ENCODE peak calls at places on chromosomes 13 and 19, in five cellular contexts. One of them, this sample, is unnamed.

GRCh38 chr19:34994643-34995471 is 5.3 kb upstream of the GRAMD1A start:
- DNase-seq in stimulated activated CD8-positive, alpha-beta memory T cell treated with anti-CD3 and anti-CD28 coated beads, Interleukin-7, amount 100 ng/mL, for 4 hours: no peak
- DNase-seq in HT1080: no peak
- DNase-seq in iris pigment epithelial cell: no peak
- DNase-seq in heart left ventricle: no peak
- DNase-seq in this sample: no peak

GRCh38 chr19:16337809-16338469 is 13.3 kb downstream of the KLF2 start:
- DNase-seq in stimulated activated CD8-positive, alpha-beta memory T cell treated with anti-CD3 and anti-CD28 coated beads, Interleukin-7, amount 100 ng/mL, for 4 hours: no peak
- DNase-seq in HT1080: no peak
- DNase-seq in heart left ventricle: no peak
- DNase-seq in iris pigment epithelial cell: no peak
- DNase-seq in this sample: no peak

GRCh38 chr13:80196756-80197155 is 144.2 kb downstream of the SPRY2 start:
- DNase-seq in iris pigment epithelial cell: no peak
- DNase-seq in HT1080: peak; percentile 40
- DNase-seq in stimulated activated CD8-positive, alpha-beta memory T cell treated with anti-CD3 and anti-CD28 coated beads, Interleukin-7, amount 100 ng/mL, for 4 hours: no peak
- DNase-seq in heart left ventricle: no peak
- DNase-seq in this sample: peak; percentile 15

GRCh38 chr13:42334329-42334706 is 62.4 kb downstream of the AKAP11 start:
- DNase-seq in iris pigment epithelial cell: no peak
- DNase-seq in heart left ventricle: no peak
- DNase-seq in HT1080: no peak
- DNase-seq in stimulated activated CD8-positive, alpha-beta memory T cell treated with anti-CD3 and anti-CD28 coated beads, Interleukin-7, amount 100 ng/mL, for 4 hours: no peak
- DNase-seq in this sample: no peak

GRCh38 chr19:40257096-40257517 is 28.0 kb downstream of the AKT2 start:
- DNase-seq in heart left ventricle: peak; percentile 77
- DNase-seq in HT1080: no peak
- DNase-seq in stimulated activated CD8-positive, alpha-beta memory T cell treated with anti-CD3 and anti-CD28 coated beads, Interleukin-7, amount 100 ng/mL, for 4 hours: no peak
- DNase-seq in iris pigment epithelial cell: no peak
- DNase-seq in this sample: no peak

GRCh38 chr19:48258350-48258749 is 2.6 kb upstream of the CARD8 start:
- DNase-seq in stimulated activated CD8-positive, alpha-beta memory T cell treated with anti-CD3 and anti-CD28 coated beads, Interleukin-7, amount 100 ng/mL, for 4 hours: no peak
- DNase-seq in HT1080: peak; percentile 54
- DNase-seq in iris pigment epithelial cell: no peak
- DNase-seq in heart left ventricle: no peak
- DNase-seq in this sample: peak; percentile 34

GRCh38 chr19:46368116-46368515 is 21.2 kb downstream of the PPP5C start:
- DNase-seq in iris pigment epithelial cell: no peak
- DNase-seq in HT1080: no peak
- DNase-seq in stimulated activated CD8-positive, alpha-beta memory T cell treated with anti-CD3 and anti-CD28 coated beads, Interleukin-7, amount 100 ng/mL, for 4 hours: no peak
- DNase-seq in heart left ventricle: no peak
- DNase-seq in this sample: no peak

GRCh38 chr19:54345938-54346386 is 7.0 kb upstream of the LILRA4 start:
- DNase-seq in stimulated activated CD8-positive, alpha-beta memory T cell treated with anti-CD3 and anti-CD28 coated beads, Interleukin-7, amount 100 ng/mL, for 4 hours: no peak
- DNase-seq in HT1080: no peak
- DNase-seq in heart left ventricle: no peak
- DNase-seq in iris pigment epithelial cell: no peak
- DNase-seq in this sample: no peak

GRCh38 chr19:7337380-7338194 is 11.2 kb upstream of the ARHGEF18 start:
- DNase-seq in iris pigment epithelial cell: no peak
- DNase-seq in heart left ventricle: no peak
- DNase-seq in HT1080: no peak
- DNase-seq in stimulated activated CD8-positive, alpha-beta memory T cell treated with anti-CD3 and anti-CD28 coated beads, Interleukin-7, amount 100 ng/mL, for 4 hours: no peak
- DNase-seq in this sample: no peak

GRCh38 chr13:111184685-111185401 is 69.7 kb downstream of the ARHGEF7 start:
- DNase-seq in HT1080: no peak
- DNase-seq in heart left ventricle: peak; percentile 76
- DNase-seq in stimulated activated CD8-positive, alpha-beta memory T cell treated with anti-CD3 and anti-CD28 coated beads, Interleukin-7, amount 100 ng/mL, for 4 hours: no peak
- DNase-seq in iris pigment epithelial cell: no peak
- DNase-seq in this sample: no peak

GRCh38 chr13:32262165-32262564 is 53.0 kb downstream of the ZAR1L start:
- DNase-seq in iris pigment epithelial cell: no peak
- DNase-seq in HT1080: peak; percentile 32
- DNase-seq in stimulated activated CD8-positive, alpha-beta memory T cell treated with anti-CD3 and anti-CD28 coated beads, Interleukin-7, amount 100 ng/mL, for 4 hours: no peak
- DNase-seq in heart left ventricle: no peak
- DNase-seq in this sample: no peak

GRCh38 chr13:111915104-111915551 is 151.8 kb upstream of the SOX1 start:
- DNase-seq in iris pigment epithelial cell: no peak
- DNase-seq in HT1080: no peak
- DNase-seq in stimulated activated CD8-positive, alpha-beta memory T cell treated with anti-CD3 and anti-CD28 coated beads, Interleukin-7, amount 100 ng/mL, for 4 hours: no peak
- DNase-seq in heart left ventricle: no peak
- DNase-seq in this sample: no peak

GRCh38 chr13:112951674-112952371 is 17.2 kb upstream of the MCF2L start:
- DNase-seq in iris pigment epithelial cell: no peak
- DNase-seq in stimulated activated CD8-positive, alpha-beta memory T cell treated with anti-CD3 and anti-CD28 coated beads, Interleukin-7, amount 100 ng/mL, for 4 hours: no peak
- DNase-seq in heart left ventricle: no peak
- DNase-seq in HT1080: no peak
- DNase-seq in this sample: no peak

GRCh38 chr19:48989701-48990291 is 3.3 kb downstream of the GYS1 start:
- DNase-seq in iris pigment epithelial cell: no peak
- DNase-seq in stimulated activated CD8-positive, alpha-beta memory T cell treated with anti-CD3 and anti-CD28 coated beads, Interleukin-7, amount 100 ng/mL, for 4 hours: no peak
- DNase-seq in HT1080: no peak
- DNase-seq in heart left ventricle: peak; percentile 76
- DNase-seq in this sample: no peak

GRCh38 chr13:79501538-79502232 is 20.7 kb downstream of the NDFIP2 start:
- DNase-seq in HT1080: peak; percentile 17
- DNase-seq in iris pigment epithelial cell: peak; percentile 56
- DNase-seq in heart left ventricle: no peak
- DNase-seq in stimulated activated CD8-positive, alpha-beta memory T cell treated with anti-CD3 and anti-CD28 coated beads, Interleukin-7, amount 100 ng/mL, for 4 hours: no peak
- DNase-seq in this sample: no peak

GRCh38 chr13:20383058-20383457 is 142.6 kb downstream of the CRYL1 start:
- DNase-seq in stimulated activated CD8-positive, alpha-beta memory T cell treated with anti-CD3 and anti-CD28 coated beads, Interleukin-7, amount 100 ng/mL, for 4 hours: no peak
- DNase-seq in heart left ventricle: no peak
- DNase-seq in iris pigment epithelial cell: no peak
- DNase-seq in HT1080: no peak
- DNase-seq in this sample: no peak

GRCh38 chr13:25874907-25875306 is 176.9 kb downstream of the SHISA2 start:
- DNase-seq in iris pigment epithelial cell: no peak
- DNase-seq in stimulated activated CD8-positive, alpha-beta memory T cell treated with anti-CD3 and anti-CD28 coated beads, Interleukin-7, amount 100 ng/mL, for 4 hours: peak; percentile 34
- DNase-seq in HT1080: no peak
- DNase-seq in heart left ventricle: no peak
- DNase-seq in this sample: no peak

GRCh38 chr13:88144580-88144979 is 473.4 kb downstream of the SLITRK5 start:
- DNase-seq in heart left ventricle: no peak
- DNase-seq in HT1080: peak; percentile 6
- DNase-seq in iris pigment epithelial cell: no peak
- DNase-seq in stimulated activated CD8-positive, alpha-beta memory T cell treated with anti-CD3 and anti-CD28 coated beads, Interleukin-7, amount 100 ng/mL, for 4 hours: no peak
- DNase-seq in this sample: no peak

GRCh38 chr13:28239374-28239773 is 101.0 kb downstream of the PAN3 start:
- DNase-seq in heart left ventricle: no peak
- DNase-seq in iris pigment epithelial cell: peak; percentile 67
- DNase-seq in stimulated activated CD8-positive, alpha-beta memory T cell treated with anti-CD3 and anti-CD28 coated beads, Interleukin-7, amount 100 ng/mL, for 4 hours: no peak
- DNase-seq in HT1080: no peak
- DNase-seq in this sample: peak; percentile 84

GRCh38 chr13:45367358-45367757 is 26.4 kb upstream of the TPT1 start:
- DNase-seq in heart left ventricle: no peak
- DNase-seq in iris pigment epithelial cell: peak; percentile 89
- DNase-seq in stimulated activated CD8-positive, alpha-beta memory T cell treated with anti-CD3 and anti-CD28 coated beads, Interleukin-7, amount 100 ng/mL, for 4 hours: peak; percentile 95
- DNase-seq in HT1080: peak; percentile 98
- DNase-seq in this sample: peak; percentile 79

GRCh38 chr13:20713014-20713376 is 9.5 kb downstream of the IL17D start:
- DNase-seq in heart left ventricle: no peak
- DNase-seq in iris pigment epithelial cell: no peak
- DNase-seq in HT1080: no peak
- DNase-seq in stimulated activated CD8-positive, alpha-beta memory T cell treated with anti-CD3 and anti-CD28 coated beads, Interleukin-7, amount 100 ng/mL, for 4 hours: no peak
- DNase-seq in this sample: no peak

GRCh38 chr19:50686310-50687032 is 33.1 kb downstream of the SHANK1 start:
- DNase-seq in stimulated activated CD8-positive, alpha-beta memory T cell treated with anti-CD3 and anti-CD28 coated beads, Interleukin-7, amount 100 ng/mL, for 4 hours: no peak
- DNase-seq in HT1080: no peak
- DNase-seq in iris pigment epithelial cell: no peak
- DNase-seq in heart left ventricle: no peak
- DNase-seq in this sample: no peak

GRCh38 chr13:90906554-90906953 is 440.9 kb upstream of the MIR17HG start:
- DNase-seq in HT1080: no peak
- DNase-seq in heart left ventricle: no peak
- DNase-seq in stimulated activated CD8-positive, alpha-beta memory T cell treated with anti-CD3 and anti-CD28 coated beads, Interleukin-7, amount 100 ng/mL, for 4 hours: no peak
- DNase-seq in iris pigment epithelial cell: no peak
- DNase-seq in this sample: no peak

GRCh38 chr13:85093808-85094207 is 705.4 kb downstream of the SLITRK6 start:
- DNase-seq in heart left ventricle: no peak
- DNase-seq in stimulated activated CD8-positive, alpha-beta memory T cell treated with anti-CD3 and anti-CD28 coated beads, Interleukin-7, amount 100 ng/mL, for 4 hours: no peak
- DNase-seq in iris pigment epithelial cell: peak; percentile 5
- DNase-seq in HT1080: peak; percentile 51
- DNase-seq in this sample: peak; percentile 61

GRCh38 chr13:50955807-50956206 is 46.2 kb downstream of the RNASEH2B start:
- DNase-seq in stimulated activated CD8-positive, alpha-beta memory T cell treated with anti-CD3 and anti-CD28 coated beads, Interleukin-7, amount 100 ng/mL, for 4 hours: no peak
- DNase-seq in iris pigment epithelial cell: no peak
- DNase-seq in heart left ventricle: no peak
- DNase-seq in HT1080: no peak
- DNase-seq in this sample: no peak

GRCh38 chr19:31071157-31071855 is 277.9 kb downstream of the TSHZ3 start:
- DNase-seq in HT1080: no peak
- DNase-seq in stimulated activated CD8-positive, alpha-beta memory T cell treated with anti-CD3 and anti-CD28 coated beads, Interleukin-7, amount 100 ng/mL, for 4 hours: no peak
- DNase-seq in heart left ventricle: no peak
- DNase-seq in iris pigment epithelial cell: no peak
- DNase-seq in this sample: no peak

GRCh38 chr13:47564041-47564440 is 437.0 kb downstream of the SUCLA2 start:
- DNase-seq in HT1080: no peak
- DNase-seq in stimulated activated CD8-positive, alpha-beta memory T cell treated with anti-CD3 and anti-CD28 coated beads, Interleukin-7, amount 100 ng/mL, for 4 hours: no peak
- DNase-seq in heart left ventricle: no peak
- DNase-seq in iris pigment epithelial cell: no peak
- DNase-seq in this sample: no peak

GRCh38 chr13:40152145-40152544 is 496.7 kb downstream of the COG6 start:
- DNase-seq in stimulated activated CD8-positive, alpha-beta memory T cell treated with anti-CD3 and anti-CD28 coated beads, Interleukin-7, amount 100 ng/mL, for 4 hours: no peak
- DNase-seq in HT1080: peak; percentile 85
- DNase-seq in heart left ventricle: no peak
- DNase-seq in iris pigment epithelial cell: peak; percentile 95
- DNase-seq in this sample: peak; percentile 94

GRCh38 chr19:1511989-1512338 is 855 bp downstream of the ADAMTSL5 start:
- DNase-seq in heart left ventricle: no peak
- DNase-seq in HT1080: no peak
- DNase-seq in stimulated activated CD8-positive, alpha-beta memory T cell treated with anti-CD3 and anti-CD28 coated beads, Interleukin-7, amount 100 ng/mL, for 4 hours: no peak
- DNase-seq in iris pigment epithelial cell: no peak
- DNase-seq in this sample: no peak

GRCh38 chr19:14116918-14117578 is 514 bp downstream of the PRKACA start:
- DNase-seq in heart left ventricle: peak; percentile 59
- DNase-seq in stimulated activated CD8-positive, alpha-beta memory T cell treated with anti-CD3 and anti-CD28 coated beads, Interleukin-7, amount 100 ng/mL, for 4 hours: no peak
- DNase-seq in iris pigment epithelial cell: no peak
- DNase-seq in HT1080: no peak
- DNase-seq in this sample: no peak

GRCh38 chr19:42563352-42564210 is 31.1 kb downstream of the CEACAM8 start:
- DNase-seq in heart left ventricle: peak; percentile 38
- DNase-seq in HT1080: no peak
- DNase-seq in stimulated activated CD8-positive, alpha-beta memory T cell treated with anti-CD3 and anti-CD28 coated beads, Interleukin-7, amount 100 ng/mL, for 4 hours: no peak
- DNase-seq in iris pigment epithelial cell: peak; percentile 55
- DNase-seq in this sample: peak; percentile 58

GRCh38 chr13:109175666-109176065 is 546.3 kb downstream of the MYO16 start:
- DNase-seq in HT1080: no peak
- DNase-seq in stimulated activated CD8-positive, alpha-beta memory T cell treated with anti-CD3 and anti-CD28 coated beads, Interleukin-7, amount 100 ng/mL, for 4 hours: no peak
- DNase-seq in iris pigment epithelial cell: no peak
- DNase-seq in heart left ventricle: no peak
- DNase-seq in this sample: no peak

GRCh38 chr19:54462072-54462712 is 1.4 kb downstream of the LENG9 start:
- DNase-seq in heart left ventricle: peak; percentile 44
- DNase-seq in HT1080: no peak
- DNase-seq in iris pigment epithelial cell: no peak
- DNase-seq in stimulated activated CD8-positive, alpha-beta memory T cell treated with anti-CD3 and anti-CD28 coated beads, Interleukin-7, amount 100 ng/mL, for 4 hours: no peak
- DNase-seq in this sample: no peak